ENCODE peak calls at places on chromosomes 11 and 22, in six cellular contexts. One of them, this sample, is unnamed.

GRCh38 chr22:31750365-31751284 is 693 bp upstream of the PRR14L start:
- DNase-seq in NCI-H526 treated with DMSO at 0.1 percent for 48 hours: no peak
- DNase-seq in stimulated activated CD8-positive, alpha-beta memory T cell treated with anti-CD3 and anti-CD28 coated beads, Interleukin-15, amount 100 ng/mL, for 24 hours: no peak
- DNase-seq in HCEC 1CT: no peak
- DNase-seq in A549: no peak
- DNase-seq in GM04504: no peak
- DNase-seq in this sample: no peak

GRCh38 chr11:19746081-19746480 is 33.4 kb downstream of the NAV2 start:
- DNase-seq in NCI-H526 treated with DMSO at 0.1 percent for 48 hours: no peak
- DNase-seq in stimulated activated CD8-positive, alpha-beta memory T cell treated with anti-CD3 and anti-CD28 coated beads, Interleukin-15, amount 100 ng/mL, for 24 hours: no peak
- DNase-seq in HCEC 1CT: no peak
- DNase-seq in A549: no peak
- DNase-seq in GM04504: no peak
- DNase-seq in this sample: no peak

GRCh38 chr11:77884829-77885190 is 63.9 kb downstream of the AAMDC start:
- DNase-seq in NCI-H526 treated with DMSO at 0.1 percent for 48 hours: no peak
- DNase-seq in stimulated activated CD8-positive, alpha-beta memory T cell treated with anti-CD3 and anti-CD28 coated beads, Interleukin-15, amount 100 ng/mL, for 24 hours: no peak
- DNase-seq in HCEC 1CT: no peak
- DNase-seq in A549: no peak
- DNase-seq in GM04504: no peak
- DNase-seq in this sample: no peak

GRCh38 chr11:113774174-113774503 is 647 bp upstream of the ZW10 start:
- DNase-seq in NCI-H526 treated with DMSO at 0.1 percent for 48 hours: no peak
- DNase-seq in stimulated activated CD8-positive, alpha-beta memory T cell treated with anti-CD3 and anti-CD28 coated beads, Interleukin-15, amount 100 ng/mL, for 24 hours: no peak
- DNase-seq in HCEC 1CT: no peak
- DNase-seq in A549: no peak
- DNase-seq in GM04504: no peak
- DNase-seq in this sample: no peak

GRCh38 chr22:17441326-17441725 is 72.1 kb downstream of the CECR2 start:
- DNase-seq in NCI-H526 treated with DMSO at 0.1 percent for 48 hours: no peak
- DNase-seq in stimulated activated CD8-positive, alpha-beta memory T cell treated with anti-CD3 and anti-CD28 coated beads, Interleukin-15, amount 100 ng/mL, for 24 hours: no peak
- DNase-seq in HCEC 1CT: no peak
- DNase-seq in A549: no peak
- DNase-seq in GM04504: no peak
- DNase-seq in this sample: no peak

GRCh38 chr11:70552441-70553150 is 154.3 kb downstream of the CTTN start:
- DNase-seq in NCI-H526 treated with DMSO at 0.1 percent for 48 hours: no peak
- DNase-seq in stimulated activated CD8-positive, alpha-beta memory T cell treated with anti-CD3 and anti-CD28 coated beads, Interleukin-15, amount 100 ng/mL, for 24 hours: no peak
- DNase-seq in HCEC 1CT: no peak
- DNase-seq in A549: no peak
- DNase-seq in GM04504: no peak
- DNase-seq in this sample: no peak

GRCh38 chr11:126959700-126960099 is 40.9 kb downstream of the KIRREL3 start:
- DNase-seq in NCI-H526 treated with DMSO at 0.1 percent for 48 hours: no peak
- DNase-seq in stimulated activated CD8-positive, alpha-beta memory T cell treated with anti-CD3 and anti-CD28 coated beads, Interleukin-15, amount 100 ng/mL, for 24 hours: no peak
- DNase-seq in HCEC 1CT: no peak
- DNase-seq in A549: no peak
- DNase-seq in GM04504: no peak
- DNase-seq in this sample: no peak

GRCh38 chr11:78916759-78917158 is 342.1 kb upstream of the NARS2 start:
- DNase-seq in NCI-H526 treated with DMSO at 0.1 percent for 48 hours: no peak
- DNase-seq in stimulated activated CD8-positive, alpha-beta memory T cell treated with anti-CD3 and anti-CD28 coated beads, Interleukin-15, amount 100 ng/mL, for 24 hours: no peak
- DNase-seq in HCEC 1CT: no peak
- DNase-seq in A549: no peak
- DNase-seq in GM04504: no peak
- DNase-seq in this sample: no peak

GRCh38 chr22:49671331-49672012 is 156.2 kb downstream of the BRD1 start:
- DNase-seq in NCI-H526 treated with DMSO at 0.1 percent for 48 hours: no peak
- DNase-seq in stimulated activated CD8-positive, alpha-beta memory T cell treated with anti-CD3 and anti-CD28 coated beads, Interleukin-15, amount 100 ng/mL, for 24 hours: no peak
- DNase-seq in HCEC 1CT: no peak
- DNase-seq in A549: no peak
- DNase-seq in GM04504: no peak
- DNase-seq in this sample: no peak

GRCh38 chr11:76203131-76203925 is 3.0 kb downstream of the WNT11 start:
- DNase-seq in NCI-H526 treated with DMSO at 0.1 percent for 48 hours: no peak
- DNase-seq in stimulated activated CD8-positive, alpha-beta memory T cell treated with anti-CD3 and anti-CD28 coated beads, Interleukin-15, amount 100 ng/mL, for 24 hours: no peak
- DNase-seq in HCEC 1CT: no peak
- DNase-seq in A549: no peak
- DNase-seq in GM04504: no peak
- DNase-seq in this sample: no peak

GRCh38 chr11:122984186-122985011 is 2.8 kb upstream of the BSX start:
- DNase-seq in NCI-H526 treated with DMSO at 0.1 percent for 48 hours: peak
- DNase-seq in stimulated activated CD8-positive, alpha-beta memory T cell treated with anti-CD3 and anti-CD28 coated beads, Interleukin-15, amount 100 ng/mL, for 24 hours: no peak
- DNase-seq in HCEC 1CT: no peak
- DNase-seq in A549: peak
- DNase-seq in GM04504: peak
- DNase-seq in this sample: no peak

GRCh38 chr11:23696712-23697111 is 800.1 kb upstream of the LUZP2 start:
- DNase-seq in NCI-H526 treated with DMSO at 0.1 percent for 48 hours: no peak
- DNase-seq in stimulated activated CD8-positive, alpha-beta memory T cell treated with anti-CD3 and anti-CD28 coated beads, Interleukin-15, amount 100 ng/mL, for 24 hours: no peak
- DNase-seq in HCEC 1CT: no peak
- DNase-seq in A549: no peak
- DNase-seq in GM04504: no peak
- DNase-seq in this sample: no peak

GRCh38 chr11:2533642-2534115 is 88.9 kb downstream of the KCNQ1 start:
- DNase-seq in NCI-H526 treated with DMSO at 0.1 percent for 48 hours: no peak
- DNase-seq in stimulated activated CD8-positive, alpha-beta memory T cell treated with anti-CD3 and anti-CD28 coated beads, Interleukin-15, amount 100 ng/mL, for 24 hours: no peak
- DNase-seq in HCEC 1CT: peak
- DNase-seq in A549: no peak
- DNase-seq in GM04504: peak
- DNase-seq in this sample: peak

GRCh38 chr11:34792814-34793241 is 123.4 kb downstream of the APIP start:
- DNase-seq in NCI-H526 treated with DMSO at 0.1 percent for 48 hours: no peak
- DNase-seq in stimulated activated CD8-positive, alpha-beta memory T cell treated with anti-CD3 and anti-CD28 coated beads, Interleukin-15, amount 100 ng/mL, for 24 hours: no peak
- DNase-seq in HCEC 1CT: no peak
- DNase-seq in A549: no peak
- DNase-seq in GM04504: no peak
- DNase-seq in this sample: peak

GRCh38 chr11:114075891-114076441 is 16.5 kb downstream of the ZBTB16 start:
- DNase-seq in NCI-H526 treated with DMSO at 0.1 percent for 48 hours: no peak
- DNase-seq in stimulated activated CD8-positive, alpha-beta memory T cell treated with anti-CD3 and anti-CD28 coated beads, Interleukin-15, amount 100 ng/mL, for 24 hours: no peak
- DNase-seq in HCEC 1CT: peak
- DNase-seq in A549: peak
- DNase-seq in GM04504: no peak
- DNase-seq in this sample: no peak

GRCh38 chr22:44668190-44668885 is 33.7 kb upstream of the PRR5 start:
- DNase-seq in NCI-H526 treated with DMSO at 0.1 percent for 48 hours: no peak
- DNase-seq in stimulated activated CD8-positive, alpha-beta memory T cell treated with anti-CD3 and anti-CD28 coated beads, Interleukin-15, amount 100 ng/mL, for 24 hours: no peak
- DNase-seq in HCEC 1CT: no peak
- DNase-seq in A549: no peak
- DNase-seq in GM04504: no peak
- DNase-seq in this sample: no peak

GRCh38 chr11:18633256-18634139 is 644 bp downstream of the SPTY2D1 start:
- DNase-seq in NCI-H526 treated with DMSO at 0.1 percent for 48 hours: peak
- DNase-seq in stimulated activated CD8-positive, alpha-beta memory T cell treated with anti-CD3 and anti-CD28 coated beads, Interleukin-15, amount 100 ng/mL, for 24 hours: no peak
- DNase-seq in HCEC 1CT: no peak
- DNase-seq in A549: no peak
- DNase-seq in GM04504: no peak
- DNase-seq in this sample: no peak

GRCh38 chr11:88553204-88553603 is 215.7 kb upstream of the CTSC start:
- DNase-seq in NCI-H526 treated with DMSO at 0.1 percent for 48 hours: no peak
- DNase-seq in stimulated activated CD8-positive, alpha-beta memory T cell treated with anti-CD3 and anti-CD28 coated beads, Interleukin-15, amount 100 ng/mL, for 24 hours: no peak
- DNase-seq in HCEC 1CT: no peak
- DNase-seq in A549: no peak
- DNase-seq in GM04504: peak
- DNase-seq in this sample: no peak

GRCh38 chr22:22431271-22432220 is 77.0 kb downstream of the ZNF280B start:
- DNase-seq in NCI-H526 treated with DMSO at 0.1 percent for 48 hours: no peak
- DNase-seq in stimulated activated CD8-positive, alpha-beta memory T cell treated with anti-CD3 and anti-CD28 coated beads, Interleukin-15, amount 100 ng/mL, for 24 hours: peak
- DNase-seq in HCEC 1CT: peak
- DNase-seq in A549: peak
- DNase-seq in GM04504: peak
- DNase-seq in this sample: peak

GRCh38 chr11:36744375-36745168 is 146.5 kb upstream of the RAG2 start:
- DNase-seq in NCI-H526 treated with DMSO at 0.1 percent for 48 hours: peak
- DNase-seq in stimulated activated CD8-positive, alpha-beta memory T cell treated with anti-CD3 and anti-CD28 coated beads, Interleukin-15, amount 100 ng/mL, for 24 hours: peak
- DNase-seq in HCEC 1CT: peak
- DNase-seq in A549: peak
- DNase-seq in GM04504: peak
- DNase-seq in this sample: peak

GRCh38 chr11:76185931-76186401 is 20.3 kb downstream of the WNT11 start:
- DNase-seq in NCI-H526 treated with DMSO at 0.1 percent for 48 hours: no peak
- DNase-seq in stimulated activated CD8-positive, alpha-beta memory T cell treated with anti-CD3 and anti-CD28 coated beads, Interleukin-15, amount 100 ng/mL, for 24 hours: no peak
- DNase-seq in HCEC 1CT: no peak
- DNase-seq in A549: no peak
- DNase-seq in GM04504: no peak
- DNase-seq in this sample: no peak

GRCh38 chr11:84714316-84714780 is 912.8 kb downstream of the DLG2 start:
- DNase-seq in NCI-H526 treated with DMSO at 0.1 percent for 48 hours: peak
- DNase-seq in stimulated activated CD8-positive, alpha-beta memory T cell treated with anti-CD3 and anti-CD28 coated beads, Interleukin-15, amount 100 ng/mL, for 24 hours: no peak
- DNase-seq in HCEC 1CT: no peak
- DNase-seq in A549: peak
- DNase-seq in GM04504: peak
- DNase-seq in this sample: peak

GRCh38 chr11:121372028-121372427 is 79.5 kb downstream of the SC5D start:
- DNase-seq in NCI-H526 treated with DMSO at 0.1 percent for 48 hours: no peak
- DNase-seq in stimulated activated CD8-positive, alpha-beta memory T cell treated with anti-CD3 and anti-CD28 coated beads, Interleukin-15, amount 100 ng/mL, for 24 hours: no peak
- DNase-seq in HCEC 1CT: no peak
- DNase-seq in A549: no peak
- DNase-seq in GM04504: no peak
- DNase-seq in this sample: no peak

GRCh38 chr11:7889985-7890384 is 41.1 kb downstream of the OR10A6 start:
- DNase-seq in NCI-H526 treated with DMSO at 0.1 percent for 48 hours: no peak
- DNase-seq in stimulated activated CD8-positive, alpha-beta memory T cell treated with anti-CD3 and anti-CD28 coated beads, Interleukin-15, amount 100 ng/mL, for 24 hours: no peak
- DNase-seq in HCEC 1CT: no peak
- DNase-seq in A549: no peak
- DNase-seq in GM04504: no peak
- DNase-seq in this sample: no peak

GRCh38 chr22:46443850-46444389 is 93.5 kb downstream of the CELSR1 start:
- DNase-seq in NCI-H526 treated with DMSO at 0.1 percent for 48 hours: peak
- DNase-seq in stimulated activated CD8-positive, alpha-beta memory T cell treated with anti-CD3 and anti-CD28 coated beads, Interleukin-15, amount 100 ng/mL, for 24 hours: no peak
- DNase-seq in HCEC 1CT: no peak
- DNase-seq in A549: no peak
- DNase-seq in GM04504: no peak
- DNase-seq in this sample: no peak

GRCh38 chr22:39825661-39826102 is 67.9 kb downstream of the ENTHD1 start:
- DNase-seq in NCI-H526 treated with DMSO at 0.1 percent for 48 hours: no peak
- DNase-seq in stimulated activated CD8-positive, alpha-beta memory T cell treated with anti-CD3 and anti-CD28 coated beads, Interleukin-15, amount 100 ng/mL, for 24 hours: no peak
- DNase-seq in HCEC 1CT: no peak
- DNase-seq in A549: no peak
- DNase-seq in GM04504: no peak
- DNase-seq in this sample: no peak

GRCh38 chr22:37303821-37304274 is 21.5 kb downstream of the CYTH4 start:
- DNase-seq in NCI-H526 treated with DMSO at 0.1 percent for 48 hours: no peak
- DNase-seq in stimulated activated CD8-positive, alpha-beta memory T cell treated with anti-CD3 and anti-CD28 coated beads, Interleukin-15, amount 100 ng/mL, for 24 hours: no peak
- DNase-seq in HCEC 1CT: peak
- DNase-seq in A549: peak
- DNase-seq in GM04504: peak
- DNase-seq in this sample: no peak

GRCh38 chr11:74255741-74256369 is 55.6 kb downstream of the P4HA3 start:
- DNase-seq in NCI-H526 treated with DMSO at 0.1 percent for 48 hours: peak
- DNase-seq in stimulated activated CD8-positive, alpha-beta memory T cell treated with anti-CD3 and anti-CD28 coated beads, Interleukin-15, amount 100 ng/mL, for 24 hours: no peak
- DNase-seq in HCEC 1CT: peak
- DNase-seq in A549: peak
- DNase-seq in GM04504: peak
- DNase-seq in this sample: peak

GRCh38 chr11:75664366-75664765 is 4.5 kb downstream of the MAP6 start:
- DNase-seq in NCI-H526 treated with DMSO at 0.1 percent for 48 hours: no peak
- DNase-seq in stimulated activated CD8-positive, alpha-beta memory T cell treated with anti-CD3 and anti-CD28 coated beads, Interleukin-15, amount 100 ng/mL, for 24 hours: no peak
- DNase-seq in HCEC 1CT: no peak
- DNase-seq in A549: no peak
- DNase-seq in GM04504: no peak
- DNase-seq in this sample: no peak

GRCh38 chr11:4178813-4179662 is 84.4 kb downstream of the RRM1 start:
- DNase-seq in NCI-H526 treated with DMSO at 0.1 percent for 48 hours: no peak
- DNase-seq in stimulated activated CD8-positive, alpha-beta memory T cell treated with anti-CD3 and anti-CD28 coated beads, Interleukin-15, amount 100 ng/mL, for 24 hours: no peak
- DNase-seq in HCEC 1CT: no peak
- DNase-seq in A549: no peak
- DNase-seq in GM04504: no peak
- DNase-seq in this sample: no peak

GRCh38 chr11:122733301-122733686 is 77.8 kb downstream of the UBASH3B start:
- DNase-seq in NCI-H526 treated with DMSO at 0.1 percent for 48 hours: no peak
- DNase-seq in stimulated activated CD8-positive, alpha-beta memory T cell treated with anti-CD3 and anti-CD28 coated beads, Interleukin-15, amount 100 ng/mL, for 24 hours: no peak
- DNase-seq in HCEC 1CT: no peak
- DNase-seq in A549: peak
- DNase-seq in GM04504: no peak
- DNase-seq in this sample: peak

GRCh38 chr22:47299879-47300697 is 537.6 kb downstream of the TBC1D22A start:
- DNase-seq in NCI-H526 treated with DMSO at 0.1 percent for 48 hours: no peak
- DNase-seq in stimulated activated CD8-positive, alpha-beta memory T cell treated with anti-CD3 and anti-CD28 coated beads, Interleukin-15, amount 100 ng/mL, for 24 hours: no peak
- DNase-seq in HCEC 1CT: no peak
- DNase-seq in A549: no peak
- DNase-seq in GM04504: no peak
- DNase-seq in this sample: no peak

GRCh38 chr11:121643530-121644512 is 191.1 kb upstream of the SORL1-AS1 start:
- DNase-seq in NCI-H526 treated with DMSO at 0.1 percent for 48 hours: no peak
- DNase-seq in stimulated activated CD8-positive, alpha-beta memory T cell treated with anti-CD3 and anti-CD28 coated beads, Interleukin-15, amount 100 ng/mL, for 24 hours: no peak
- DNase-seq in HCEC 1CT: no peak
- DNase-seq in A549: no peak
- DNase-seq in GM04504: no peak
- DNase-seq in this sample: no peak

GRCh38 chr11:61860054-61860903 is 31.1 kb downstream of the FADS3 start:
- DNase-seq in NCI-H526 treated with DMSO at 0.1 percent for 48 hours: no peak
- DNase-seq in stimulated activated CD8-positive, alpha-beta memory T cell treated with anti-CD3 and anti-CD28 coated beads, Interleukin-15, amount 100 ng/mL, for 24 hours: no peak
- DNase-seq in HCEC 1CT: peak
- DNase-seq in A549: peak
- DNase-seq in GM04504: no peak
- DNase-seq in this sample: peak

GRCh38 chr22:19174106-19175025 is 4.2 kb downstream of the SLC25A1 start:
- DNase-seq in NCI-H526 treated with DMSO at 0.1 percent for 48 hours: no peak
- DNase-seq in stimulated activated CD8-positive, alpha-beta memory T cell treated with anti-CD3 and anti-CD28 coated beads, Interleukin-15, amount 100 ng/mL, for 24 hours: no peak
- DNase-seq in HCEC 1CT: peak
- DNase-seq in A549: no peak
- DNase-seq in GM04504: peak
- DNase-seq in this sample: no peak

GRCh38 chr11:68206211-68206610 is 6.9 kb downstream of the KMT5B start:
- DNase-seq in NCI-H526 treated with DMSO at 0.1 percent for 48 hours: peak
- DNase-seq in stimulated activated CD8-positive, alpha-beta memory T cell treated with anti-CD3 and anti-CD28 coated beads, Interleukin-15, amount 100 ng/mL, for 24 hours: no peak
- DNase-seq in HCEC 1CT: peak
- DNase-seq in A549: peak
- DNase-seq in GM04504: peak
- DNase-seq in this sample: no peak

GRCh38 chr22:28594784-28595324 is 84.8 kb downstream of the TTC28 start:
- DNase-seq in NCI-H526 treated with DMSO at 0.1 percent for 48 hours: peak
- DNase-seq in stimulated activated CD8-positive, alpha-beta memory T cell treated with anti-CD3 and anti-CD28 coated beads, Interleukin-15, amount 100 ng/mL, for 24 hours: no peak
- DNase-seq in HCEC 1CT: peak
- DNase-seq in A549: peak
- DNase-seq in GM04504: peak
- DNase-seq in this sample: no peak

This sample was measured in mucosa of gallbladder.